ENCODE peak calls at places on chromosomes 4 and X, in eight cellular contexts. T is activated effector memory CD4-positive, alpha-beta T cell treated with Interleukin-2 at 50 U/mL for 16 hours; W is NCI-H146; D is psoas muscle; J is ascending aorta; Z is upper lobe of right lung; H is GM18507; N is endothelial cell. M is an unnamed sample.

GRCh38 chrX:41827886-41828285 is 95.5 kb downstream of the CASK start:
- DNase-seq in D (no peak), H (no peak), J (no peak), N (no peak), Z (no peak), W (no peak), T (no peak), M (no peak)

GRCh38 chr4:53459548-53459947 is 82.1 kb downstream of the FIP1L1 start:
- DNase-seq in D (no peak), J (no peak), W (peak), N (no peak), T (no peak), Z (no peak), H (no peak), M (no peak)

GRCh38 chrX:48975541-48975940 is 3.9 kb upstream of the KCND1 start:
- DNase-seq in D (no peak), H (no peak), Z (no peak), W (no peak), N (no peak), T (no peak), J (no peak), M (no peak)

GRCh38 chr4:23881674-23882337 is 8.0 kb downstream of the PPARGC1A start:
- DNase-seq in N (no peak), J (no peak), W (no peak), D (no peak), Z (no peak), T (no peak), H (no peak), M (no peak)

GRCh38 chr4:89657931-89658700 is 178.8 kb downstream of the SNCA start:
- DNase-seq in T (no peak), D (no peak), J (no peak), W (peak), N (no peak), Z (no peak), H (no peak), M (no peak)

GRCh38 chrX:135931644-135932487 is 38.4 kb downstream of the SAGE1 start:
- DNase-seq in T (peak), H (no peak), Z (no peak), W (peak), N (peak), D (peak), J (peak), M (peak)

GRCh38 chrX:15985937-15986336 is 131.3 kb upstream of the AP1S2 start:
- DNase-seq in J (no peak), N (no peak), Z (no peak), D (no peak), H (no peak), W (no peak), T (no peak), M (no peak)

GRCh38 chr4:174600391-174600790 is 78.1 kb upstream of the HPGD start:
- DNase-seq in Z (no peak), D (no peak), J (no peak), T (no peak), H (no peak), W (no peak), N (no peak), M (no peak)

GRCh38 chr4:114225462-114225861 is 246.0 kb upstream of the ARSJ start:
- DNase-seq in T (no peak), N (no peak), H (no peak), D (no peak), J (no peak), Z (no peak), W (no peak), M (no peak)

GRCh38 chr4:20679946-20680345 is 20.3 kb upstream of the PACRGL start:
- DNase-seq in H (no peak), N (no peak), D (no peak), J (no peak), W (no peak), Z (no peak), T (no peak), M (no peak)

GRCh38 chr4:112140536-112140935 is 4.7 kb upstream of the FAM241A start:
- DNase-seq in D (no peak), T (no peak), J (no peak), N (no peak), H (no peak), W (no peak), Z (no peak), M (no peak)

GRCh38 chr4:34932591-34932990 is 1311.7 kb downstream of the ARAP2 start:
- DNase-seq in D (no peak), H (no peak), T (no peak), N (no peak), W (no peak), Z (no peak), J (no peak), M (no peak)

GRCh38 chr4:20253799-20254409 is 2.2 kb downstream of the SLIT2 start:
- DNase-seq in T (no peak), H (no peak), W (peak), J (peak), D (peak), Z (peak), N (peak), M (peak)

GRCh38 chr4:78362310-78362709 is 189.3 kb upstream of the ANXA3 start:
- DNase-seq in T (no peak), H (no peak), Z (no peak), N (no peak), W (peak), J (no peak), D (no peak), M (peak)

GRCh38 chr4:38674206-38675144 is 10.5 kb downstream of the KLF3 start:
- DNase-seq in D (no peak), Z (no peak), W (no peak), T (no peak), J (no peak), H (no peak), N (no peak), M (no peak)

GRCh38 chrX:41148553-41148952 is 63.3 kb downstream of the USP9X start:
- DNase-seq in J (no peak), W (no peak), T (no peak), Z (no peak), H (no peak), N (no peak), D (no peak), M (no peak)

GRCh38 chrX:10017866-10018265 is 50.7 kb downstream of the CLDN34 start:
- DNase-seq in T (no peak), N (no peak), H (no peak), J (no peak), D (no peak), Z (no peak), W (no peak), M (no peak)

GRCh38 chr4:111923786-111924185 is 221.5 kb upstream of the FAM241A start:
- DNase-seq in J (no peak), D (no peak), N (no peak), Z (no peak), W (no peak), H (no peak), T (no peak), M (no peak)

GRCh38 chr4:76199664-76200211 is 13.9 kb downstream of the SCARB2 start:
- DNase-seq in J (no peak), T (no peak), W (no peak), Z (no peak), H (no peak), N (no peak), D (no peak), M (peak)

GRCh38 chr4:138175337-138175794 is 66.8 kb downstream of the SLC7A11 start:
- DNase-seq in J (no peak), D (no peak), N (no peak), H (no peak), Z (no peak), T (no peak), W (peak), M (no peak)

GRCh38 chr4:88866862-88867550 is 169.4 kb upstream of the NAP1L5 start:
- DNase-seq in H (no peak), D (no peak), W (peak), N (no peak), J (no peak), T (no peak), Z (no peak), M (no peak)

M was measured in WTC11.